ENCODE peak calls at places on chromosomes 5 and 9, in four cellular contexts. One of them, this sample, is unnamed.

GRCh38 chr9:110619831-110620230 is 40.3 kb upstream of the SVEP1 start:
- DNase-seq in K562: no peak
- DNase-seq in HepG2: no peak
- DNase-seq in H1: no peak
- DNase-seq in this sample: no peak

GRCh38 chr9:2559212-2560152 is 62.1 kb upstream of the VLDLR start:
- DNase-seq in K562: no peak
- DNase-seq in HepG2: no peak
- DNase-seq in H1: no peak
- DNase-seq in this sample: peak; percentile 71

GRCh38 chr9:131349522-131349880 is 44.4 kb upstream of the PRRC2B start:
- DNase-seq in K562: no peak
- DNase-seq in HepG2: no peak
- DNase-seq in H1: no peak
- DNase-seq in this sample: no peak

GRCh38 chr9:104743377-104743985 is 4.0 kb upstream of the NIPSNAP3A start:
- DNase-seq in K562: peak; percentile 52
- DNase-seq in HepG2: peak; percentile 68
- DNase-seq in H1: no peak
- DNase-seq in this sample: peak; percentile 74

GRCh38 chr5:34682926-34683623 is 26.9 kb downstream of the RAI14 start:
- DNase-seq in K562: no peak
- DNase-seq in HepG2: peak; percentile 33
- DNase-seq in H1: peak; percentile 24
- DNase-seq in this sample: peak; percentile 22

GRCh38 chr5:121976979-121977378 is 15.2 kb downstream of the SRFBP1 start:
- DNase-seq in K562: no peak
- DNase-seq in HepG2: no peak
- DNase-seq in H1: no peak
- DNase-seq in this sample: no peak

GRCh38 chr9:129343697-129344375 is 165.8 kb upstream of the IER5L start:
- DNase-seq in K562: no peak
- DNase-seq in HepG2: peak; percentile 97
- DNase-seq in H1: no peak
- DNase-seq in this sample: no peak

GRCh38 chr5:44389410-44389879 is at the start of gene FGF10:
- DNase-seq in K562: no peak
- DNase-seq in HepG2: no peak
- DNase-seq in H1: no peak
- DNase-seq in this sample: no peak

GRCh38 chr9:99605016-99605743 is 216.5 kb upstream of the NR4A3 start:
- DNase-seq in K562: no peak
- DNase-seq in HepG2: no peak
- DNase-seq in H1: no peak
- DNase-seq in this sample: no peak

GRCh38 chr9:107933042-107933441 is 443.5 kb upstream of the KLF4 start:
- DNase-seq in K562: no peak
- DNase-seq in HepG2: no peak
- DNase-seq in H1: no peak
- DNase-seq in this sample: peak; percentile 14

GRCh38 chr5:30505014-30505886 is 688.2 kb upstream of the CDH6 start:
- DNase-seq in K562: no peak
- DNase-seq in HepG2: peak; percentile 97
- DNase-seq in H1: no peak
- DNase-seq in this sample: no peak

GRCh38 chr9:99134893-99135341 is 30.0 kb downstream of the TGFBR1 start:
- DNase-seq in K562: no peak
- DNase-seq in HepG2: no peak
- DNase-seq in H1: no peak
- DNase-seq in this sample: no peak

GRCh38 chr9:72602629-72603028 is 81.2 kb downstream of the TMC1 start:
- DNase-seq in K562: no peak
- DNase-seq in HepG2: no peak
- DNase-seq in H1: no peak
- DNase-seq in this sample: no peak

GRCh38 chr5:112977440-112977861 is 853 bp downstream of the DCP2 start:
- DNase-seq in K562: peak; percentile 24
- DNase-seq in HepG2: no peak
- DNase-seq in H1: no peak
- DNase-seq in this sample: no peak

GRCh38 chr5:159444441-159445082 is 114.3 kb upstream of the IL12B start:
- DNase-seq in K562: peak; percentile 20
- DNase-seq in HepG2: peak; percentile 48
- DNase-seq in H1: no peak
- DNase-seq in this sample: peak; percentile 78

GRCh38 chr9:128393971-128394370 is 22.8 kb downstream of the URM1 start:
- DNase-seq in K562: no peak
- DNase-seq in HepG2: peak; percentile 38
- DNase-seq in H1: no peak
- DNase-seq in this sample: no peak

GRCh38 chr9:36306481-36307306 is 48.4 kb upstream of the GNE start:
- DNase-seq in K562: no peak
- DNase-seq in HepG2: peak; percentile 85
- DNase-seq in H1: no peak
- DNase-seq in this sample: peak; percentile 55

GRCh38 chr9:130450344-130451003 is 5.7 kb downstream of the ASS1 start:
- DNase-seq in K562: no peak
- DNase-seq in HepG2: peak; percentile 90
- DNase-seq in H1: no peak
- DNase-seq in this sample: no peak

GRCh38 chr9:23733495-23734078 is 92.5 kb downstream of the ELAVL2 start:
- DNase-seq in K562: no peak
- DNase-seq in HepG2: no peak
- DNase-seq in H1: no peak
- DNase-seq in this sample: no peak

GRCh38 chr5:130923543-130924159 is 241.4 kb downstream of the HINT1 start:
- DNase-seq in K562: no peak
- DNase-seq in HepG2: no peak
- DNase-seq in H1: no peak
- DNase-seq in this sample: no peak

GRCh38 chr9:34518896-34519295 is 3.9 kb downstream of the ENHO start:
- DNase-seq in K562: no peak
- DNase-seq in HepG2: no peak
- DNase-seq in H1: no peak
- DNase-seq in this sample: no peak

GRCh38 chr9:38308136-38308535 is 84.4 kb upstream of the ALDH1B1 start:
- DNase-seq in K562: no peak
- DNase-seq in HepG2: no peak
- DNase-seq in H1: peak; percentile 7
- DNase-seq in this sample: no peak

GRCh38 chr5:173487296-173487695 is 129.2 kb downstream of the BOD1 start:
- DNase-seq in K562: no peak
- DNase-seq in HepG2: no peak
- DNase-seq in H1: no peak
- DNase-seq in this sample: no peak

GRCh38 chr9:124045076-124045829 is 33.7 kb downstream of the LHX2 start:
- DNase-seq in K562: no peak
- DNase-seq in HepG2: no peak
- DNase-seq in H1: no peak
- DNase-seq in this sample: no peak

GRCh38 chr9:21728781-21729180 is 73.7 kb upstream of the MTAP start:
- DNase-seq in K562: no peak
- DNase-seq in HepG2: no peak
- DNase-seq in H1: no peak
- DNase-seq in this sample: no peak

GRCh38 chr9:96279927-96280326 is 22.0 kb downstream of the HSD17B3 start:
- DNase-seq in K562: no peak
- DNase-seq in HepG2: no peak
- DNase-seq in H1: no peak
- DNase-seq in this sample: no peak

GRCh38 chr5:109788596-109788995 is 98.9 kb downstream of the MAN2A1 start:
- DNase-seq in K562: no peak
- DNase-seq in HepG2: no peak
- DNase-seq in H1: no peak
- DNase-seq in this sample: no peak

GRCh38 chr9:26210338-26210851 is 532.2 kb upstream of the TUSC1 start:
- DNase-seq in K562: no peak
- DNase-seq in HepG2: no peak
- DNase-seq in H1: no peak
- DNase-seq in this sample: no peak

GRCh38 chr9:20914556-20914955 is 116.9 kb downstream of the HACD4 start:
- DNase-seq in K562: no peak
- DNase-seq in HepG2: no peak
- DNase-seq in H1: no peak
- DNase-seq in this sample: no peak

GRCh38 chr9:134641989-134642384 is 384 bp downstream of the COL5A1 start:
- DNase-seq in K562: no peak
- DNase-seq in HepG2: no peak
- DNase-seq in H1: no peak
- DNase-seq in this sample: no peak

GRCh38 chr5:118144540-118144939 is 843.8 kb downstream of the DTWD2 start:
- DNase-seq in K562: no peak
- DNase-seq in HepG2: no peak
- DNase-seq in H1: no peak
- DNase-seq in this sample: no peak

GRCh38 chr9:71506821-71507220 is 261.5 kb downstream of the CEMIP2 start:
- DNase-seq in K562: no peak
- DNase-seq in HepG2: no peak
- DNase-seq in H1: no peak
- DNase-seq in this sample: peak; percentile 27

GRCh38 chr5:38899936-38900335 is 54.1 kb downstream of the OSMR start:
- DNase-seq in K562: no peak
- DNase-seq in HepG2: no peak
- DNase-seq in H1: no peak
- DNase-seq in this sample: no peak
- TF ChIP-seq RNF2 in K562: no peak
- TF ChIP-seq RNF2 in HepG2: no peak
- TF ChIP-seq RNF2 in H1: no peak
- TF ChIP-seq RNF2 in this sample: no peak

GRCh38 chr5:39219433-39219832 is at the start of gene FYB1:
- DNase-seq in K562: no peak
- DNase-seq in HepG2: no peak
- DNase-seq in H1: no peak
- DNase-seq in this sample: no peak
- TF ChIP-seq RNF2 in K562: no peak
- TF ChIP-seq RNF2 in HepG2: no peak
- TF ChIP-seq RNF2 in H1: no peak
- TF ChIP-seq RNF2 in this sample: no peak

GRCh38 chr5:139495644-139496435 is 13.3 kb upstream of the STING1 start:
- DNase-seq in K562: no peak
- DNase-seq in HepG2: no peak
- DNase-seq in H1: no peak
- DNase-seq in this sample: no peak

GRCh38 chr5:139492700-139493192 is 10.2 kb upstream of the STING1 start:
- DNase-seq in K562: no peak
- DNase-seq in HepG2: no peak
- DNase-seq in H1: no peak
- DNase-seq in this sample: no peak

GRCh38 chr5:139494256-139494655 is 11.7 kb upstream of the STING1 start:
- DNase-seq in K562: no peak
- DNase-seq in HepG2: no peak
- DNase-seq in H1: no peak
- DNase-seq in this sample: no peak

DNA sequence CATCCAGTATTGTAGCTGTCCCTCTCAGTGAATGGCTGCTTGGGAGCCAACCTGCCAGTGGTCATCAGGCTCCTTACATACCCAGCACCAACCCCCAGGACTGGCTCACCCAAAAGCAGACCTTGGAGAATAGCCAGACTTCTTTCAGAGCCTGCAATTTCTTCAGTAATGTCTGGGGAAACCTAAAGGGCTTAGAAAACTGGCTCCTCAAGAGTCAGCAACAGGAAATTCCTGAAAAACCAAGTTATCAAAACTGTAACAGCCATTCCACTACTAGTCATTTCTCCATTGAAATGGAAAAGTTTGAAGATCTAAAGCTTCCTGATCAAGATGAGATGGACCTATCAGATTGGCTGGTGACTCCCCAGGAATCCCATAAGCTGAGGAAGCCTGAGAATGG is 12.3 kb upstream of the STING1 start:
- DNase-seq in K562: no peak
- DNase-seq in HepG2: no peak
- DNase-seq in H1: no peak
- DNase-seq in this sample: no peak
- TF ChIP-seq RNF2 in K562: no peak
- TF ChIP-seq RNF2 in HepG2: no peak
- TF ChIP-seq RNF2 in H1: no peak
- TF ChIP-seq RNF2 in this sample: no peak

GRCh38 chr9:30507166-30507565 is 1877.3 kb upstream of the ACO1 start:
- DNase-seq in K562: no peak
- DNase-seq in HepG2: no peak
- DNase-seq in H1: no peak
- DNase-seq in this sample: no peak
- TF ChIP-seq RNF2 in K562: no peak
- TF ChIP-seq RNF2 in HepG2: no peak
- TF ChIP-seq RNF2 in H1: no peak
- TF ChIP-seq RNF2 in this sample: no peak

GRCh38 chr5:98902733-98903132 is 26.1 kb downstream of the CHD1 start:
- DNase-seq in K562: no peak
- DNase-seq in HepG2: no peak
- DNase-seq in H1: no peak
- DNase-seq in this sample: no peak
- TF ChIP-seq RNF2 in K562: no peak
- TF ChIP-seq RNF2 in HepG2: no peak
- TF ChIP-seq RNF2 in H1: no peak
- TF ChIP-seq RNF2 in this sample: no peak

GRCh38 chr5:141002667-141002965 is 36.3 kb downstream of the PCDHAC2 start:
- DNase-seq in K562: no peak
- DNase-seq in HepG2: no peak
- DNase-seq in H1: no peak
- DNase-seq in this sample: no peak

GRCh38 chr5:141001466-141001853 is 35.2 kb downstream of the PCDHAC2 start:
- DNase-seq in K562: no peak
- DNase-seq in HepG2: no peak
- DNase-seq in H1: peak; percentile 58
- DNase-seq in this sample: peak; percentile 67

GRCh38 chr5:141001854-141002666 is 35.8 kb downstream of the PCDHAC2 start:
- DNase-seq in K562: no peak
- DNase-seq in HepG2: no peak
- DNase-seq in H1: peak; percentile 88
- DNase-seq in this sample: peak; percentile 44

GRCh38 chr5:140996055-140996454 is 29.8 kb downstream of the PCDHAC2 start:
- DNase-seq in K562: no peak
- DNase-seq in HepG2: no peak
- DNase-seq in H1: no peak
- DNase-seq in this sample: no peak

DNA sequence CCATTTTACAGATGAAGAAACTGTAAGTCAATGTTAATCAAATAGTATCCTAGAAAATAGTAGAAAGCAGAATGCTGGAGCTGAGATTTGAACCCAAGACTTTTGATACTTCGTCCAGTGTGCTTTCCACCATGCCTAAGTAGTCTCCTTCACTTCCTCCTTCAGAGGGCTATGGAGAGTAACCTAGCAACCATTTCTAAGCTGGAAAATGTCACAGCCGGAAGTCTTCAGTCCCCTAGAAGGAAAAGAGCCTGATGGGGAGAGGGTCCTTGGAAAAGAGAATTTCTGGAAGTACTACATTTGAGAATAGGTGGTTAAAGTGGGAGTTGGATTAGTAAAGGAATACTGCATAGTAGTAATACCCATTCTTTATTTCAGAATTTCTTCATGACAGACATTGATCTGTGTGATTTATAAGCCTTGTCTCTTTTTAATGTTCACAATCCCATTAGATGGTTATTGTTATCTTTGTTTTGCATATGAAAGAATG is 32.7 kb downstream of the PCDHAC2 start:
- DNase-seq in K562: no peak
- DNase-seq in HepG2: no peak
- DNase-seq in H1: no peak
- DNase-seq in this sample: no peak
- TF ChIP-seq RNF2 in K562: no peak
- TF ChIP-seq RNF2 in HepG2: no peak
- TF ChIP-seq RNF2 in H1: no peak
- TF ChIP-seq RNF2 in this sample: no peak